ENCODE peak calls at places on chromosomes 12 and 14, in four cellular contexts. One of them, this sample, is unnamed.

GRCh38 chr12:102096855-102097254 is 23.1 kb downstream of the NUP37 start:
- DNase-seq in prostate gland: no peak
- DNase-seq in mammary epithelial cell: no peak
- DNase-seq in transverse colon: no peak
- DNase-seq in this sample: no peak

GRCh38 chr12:107449891-107450290 is 235.7 kb upstream of the PWP1 start:
- DNase-seq in prostate gland: no peak
- DNase-seq in mammary epithelial cell: peak
- DNase-seq in transverse colon: no peak
- DNase-seq in this sample: peak

GRCh38 chr14:105862581-105863239 is 336.3 kb downstream of the TMEM121 start:
- DNase-seq in prostate gland: no peak
- DNase-seq in mammary epithelial cell: no peak
- DNase-seq in transverse colon: peak
- DNase-seq in this sample: no peak

GRCh38 chr12:127270193-127270592 is 996.8 kb upstream of the TMEM132C start:
- DNase-seq in prostate gland: no peak
- DNase-seq in mammary epithelial cell: peak
- DNase-seq in transverse colon: peak
- DNase-seq in this sample: peak

GRCh38 chr14:62347658-62348057 is 585.4 kb downstream of the SNAPC1 start:
- DNase-seq in prostate gland: no peak
- DNase-seq in mammary epithelial cell: no peak
- DNase-seq in transverse colon: no peak
- DNase-seq in this sample: no peak

GRCh38 chr12:57993834-57994233 is 52.5 kb downstream of the ATP23 start:
- DNase-seq in prostate gland: no peak
- DNase-seq in mammary epithelial cell: peak
- DNase-seq in transverse colon: no peak
- DNase-seq in this sample: no peak

GRCh38 chr12:81492131-81492720 is 266.9 kb downstream of the PPFIA2 start:
- DNase-seq in prostate gland: no peak
- DNase-seq in mammary epithelial cell: no peak
- DNase-seq in transverse colon: no peak
- DNase-seq in this sample: peak

GRCh38 chr12:51188359-51189051 is 15.6 kb upstream of the TFCP2 start:
- DNase-seq in prostate gland: no peak
- DNase-seq in mammary epithelial cell: no peak
- DNase-seq in transverse colon: no peak
- DNase-seq in this sample: no peak

GRCh38 chr12:114401346-114402320 is 4.3 kb downstream of the TBX5 start:
- DNase-seq in prostate gland: no peak
- DNase-seq in mammary epithelial cell: no peak
- DNase-seq in transverse colon: no peak
- DNase-seq in this sample: no peak

GRCh38 chr14:54784657-54785056 is 118.0 kb downstream of the GCH1 start:
- DNase-seq in prostate gland: no peak
- DNase-seq in mammary epithelial cell: no peak
- DNase-seq in transverse colon: no peak
- DNase-seq in this sample: no peak

GRCh38 chr14:92880851-92881250 is 42.1 kb upstream of the CHGA start:
- DNase-seq in prostate gland: peak
- DNase-seq in mammary epithelial cell: peak
- DNase-seq in transverse colon: no peak
- DNase-seq in this sample: peak

GRCh38 chr12:98439471-98440164 is 75.8 kb upstream of the TMPO start:
- DNase-seq in prostate gland: no peak
- DNase-seq in mammary epithelial cell: no peak
- DNase-seq in transverse colon: no peak
- DNase-seq in this sample: peak

GRCh38 chr12:70754330-70754741 is 117.1 kb upstream of the PTPRB start:
- DNase-seq in prostate gland: no peak
- DNase-seq in mammary epithelial cell: no peak
- DNase-seq in transverse colon: peak
- DNase-seq in this sample: no peak

GRCh38 chr14:30053103-30053502 is 125.5 kb upstream of the PRKD1 start:
- DNase-seq in prostate gland: no peak
- DNase-seq in mammary epithelial cell: no peak
- DNase-seq in transverse colon: no peak
- DNase-seq in this sample: no peak

GRCh38 chr14:95663226-95663797 is 22.9 kb upstream of the TCL1B start:
- DNase-seq in prostate gland: no peak
- DNase-seq in mammary epithelial cell: no peak
- DNase-seq in transverse colon: peak
- DNase-seq in this sample: no peak

GRCh38 chr14:32571995-32572866 is 243.1 kb downstream of the AKAP6 start:
- DNase-seq in prostate gland: no peak
- DNase-seq in mammary epithelial cell: no peak
- DNase-seq in transverse colon: peak
- DNase-seq in this sample: no peak

GRCh38 chr14:80364274-80364673 is 153.0 kb upstream of the DIO2 start:
- DNase-seq in prostate gland: no peak
- DNase-seq in mammary epithelial cell: no peak
- DNase-seq in transverse colon: no peak
- DNase-seq in this sample: peak

GRCh38 chr12:109459247-109459646 is 17.9 kb downstream of the KCTD10 start:
- DNase-seq in prostate gland: no peak
- DNase-seq in mammary epithelial cell: no peak
- DNase-seq in transverse colon: no peak
- DNase-seq in this sample: peak

GRCh38 chr12:115070313-115070712 is 386.3 kb upstream of the TBX3 start:
- DNase-seq in prostate gland: no peak
- DNase-seq in mammary epithelial cell: peak
- DNase-seq in transverse colon: no peak
- DNase-seq in this sample: no peak

GRCh38 chr12:47736216-47736615 is 10.9 kb upstream of the ENDOU start:
- DNase-seq in prostate gland: no peak
- DNase-seq in mammary epithelial cell: no peak
- DNase-seq in transverse colon: no peak
- DNase-seq in this sample: no peak

GRCh38 chr12:26266881-26267280 is 71.5 kb downstream of the SSPN start:
- DNase-seq in prostate gland: no peak
- DNase-seq in mammary epithelial cell: peak
- DNase-seq in transverse colon: no peak
- DNase-seq in this sample: no peak

GRCh38 chr12:90773526-90773925 is 181.4 kb downstream of the CCER1 start:
- DNase-seq in prostate gland: no peak
- DNase-seq in mammary epithelial cell: no peak
- DNase-seq in transverse colon: no peak
- DNase-seq in this sample: peak

GRCh38 chr14:101858791-101859537 is 97.5 kb downstream of the PPP2R5C start:
- DNase-seq in prostate gland: no peak
- DNase-seq in mammary epithelial cell: no peak
- DNase-seq in transverse colon: no peak
- DNase-seq in this sample: no peak

GRCh38 chr14:25756880-25757279 is 706.9 kb upstream of the STXBP6 start:
- DNase-seq in prostate gland: no peak
- DNase-seq in mammary epithelial cell: no peak
- DNase-seq in transverse colon: no peak
- DNase-seq in this sample: no peak

GRCh38 chr14:56005580-56006053 is 112.6 kb upstream of the PELI2 start:
- DNase-seq in prostate gland: no peak
- DNase-seq in mammary epithelial cell: no peak
- DNase-seq in transverse colon: no peak
- DNase-seq in this sample: peak

GRCh38 chr14:36585100-36585499 is 2.7 kb upstream of the NKX2-8 start:
- DNase-seq in prostate gland: no peak
- DNase-seq in mammary epithelial cell: no peak
- DNase-seq in transverse colon: no peak
- DNase-seq in this sample: no peak

GRCh38 chr12:44362947-44363346 is 513.2 kb downstream of the NELL2 start:
- DNase-seq in prostate gland: no peak
- DNase-seq in mammary epithelial cell: no peak
- DNase-seq in transverse colon: no peak
- DNase-seq in this sample: no peak

GRCh38 chr12:6941786-6942185 is 1.8 kb upstream of the RNU7-1 start:
- DNase-seq in prostate gland: no peak
- DNase-seq in mammary epithelial cell: no peak
- DNase-seq in transverse colon: no peak
- DNase-seq in this sample: no peak

GRCh38 chr14:94695231-94695630 is 74.7 kb downstream of the GSC start:
- DNase-seq in prostate gland: no peak
- DNase-seq in mammary epithelial cell: no peak
- DNase-seq in transverse colon: no peak
- DNase-seq in this sample: no peak

GRCh38 chr12:45269407-45269741 is 53.5 kb downstream of the ANO6 start:
- DNase-seq in prostate gland: no peak
- DNase-seq in mammary epithelial cell: no peak
- DNase-seq in transverse colon: no peak
- DNase-seq in this sample: no peak

GRCh38 chr14:57268161-57269067 is at the start of the genes AP5M1 and EXOC5:
- DNase-seq in prostate gland: peak
- DNase-seq in mammary epithelial cell: peak
- DNase-seq in transverse colon: peak
- DNase-seq in this sample: peak

GRCh38 chr14:74974364-74975058 is 19.1 kb upstream of the PGF start:
- DNase-seq in prostate gland: no peak
- DNase-seq in mammary epithelial cell: no peak
- DNase-seq in transverse colon: no peak
- DNase-seq in this sample: no peak

GRCh38 chr14:68466491-68466977 is 326.3 kb downstream of the ZFP36L1 start:
- DNase-seq in prostate gland: no peak
- DNase-seq in mammary epithelial cell: peak
- DNase-seq in transverse colon: no peak
- DNase-seq in this sample: peak

DNA sequence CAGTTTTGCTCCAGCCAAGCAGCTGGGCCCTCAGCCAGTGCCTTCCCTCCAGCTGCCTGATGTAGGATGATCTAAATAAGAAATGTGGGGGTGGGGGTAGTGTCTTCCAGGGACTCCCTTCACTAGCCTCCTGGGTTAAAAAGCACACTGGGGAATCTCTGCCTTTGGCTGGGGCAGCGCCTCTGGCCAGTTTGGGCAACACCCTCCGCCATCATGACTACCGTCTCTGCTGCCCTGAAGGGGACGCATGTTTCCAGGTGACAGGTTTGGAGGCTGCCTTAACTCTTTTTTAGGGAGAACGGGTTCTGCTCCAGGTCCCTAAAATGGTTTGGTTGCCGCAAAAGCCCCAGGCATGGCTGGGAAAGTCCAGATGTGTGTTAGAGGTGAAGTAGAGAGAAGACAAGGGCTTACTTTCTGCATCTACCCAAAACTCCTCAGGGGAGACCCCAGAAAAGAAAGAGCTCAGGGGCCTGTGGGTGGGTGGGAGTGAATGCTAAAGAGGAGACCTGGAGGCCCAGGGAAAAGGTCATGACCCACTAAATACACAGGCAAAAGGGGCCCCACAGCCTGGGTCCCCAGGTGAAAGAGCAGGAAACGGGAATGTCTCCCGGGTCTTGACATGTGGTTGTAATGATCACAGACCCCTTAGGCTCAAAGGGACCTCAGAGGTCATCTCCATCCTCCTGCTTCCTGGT is 132.8 kb upstream of the CCND2 start:
- DNase-seq in prostate gland: no peak
- DNase-seq in mammary epithelial cell: no peak
- DNase-seq in transverse colon: no peak
- DNase-seq in this sample: no peak
- H3K4me3 ChIP-seq in prostate gland: no peak
- H3K4me3 ChIP-seq in mammary epithelial cell: no peak
- H3K4me3 ChIP-seq in transverse colon: no peak
- H3K4me3 ChIP-seq in this sample: no peak

GRCh38 chr12:85468356-85469157 is 188.5 kb downstream of the ALX1 start:
- DNase-seq in prostate gland: peak
- DNase-seq in mammary epithelial cell: peak
- DNase-seq in transverse colon: peak
- DNase-seq in this sample: peak
- H3K4me3 ChIP-seq in prostate gland: peak
- H3K4me3 ChIP-seq in mammary epithelial cell: peak
- H3K4me3 ChIP-seq in transverse colon: peak
- H3K4me3 ChIP-seq in this sample: peak

DNA sequence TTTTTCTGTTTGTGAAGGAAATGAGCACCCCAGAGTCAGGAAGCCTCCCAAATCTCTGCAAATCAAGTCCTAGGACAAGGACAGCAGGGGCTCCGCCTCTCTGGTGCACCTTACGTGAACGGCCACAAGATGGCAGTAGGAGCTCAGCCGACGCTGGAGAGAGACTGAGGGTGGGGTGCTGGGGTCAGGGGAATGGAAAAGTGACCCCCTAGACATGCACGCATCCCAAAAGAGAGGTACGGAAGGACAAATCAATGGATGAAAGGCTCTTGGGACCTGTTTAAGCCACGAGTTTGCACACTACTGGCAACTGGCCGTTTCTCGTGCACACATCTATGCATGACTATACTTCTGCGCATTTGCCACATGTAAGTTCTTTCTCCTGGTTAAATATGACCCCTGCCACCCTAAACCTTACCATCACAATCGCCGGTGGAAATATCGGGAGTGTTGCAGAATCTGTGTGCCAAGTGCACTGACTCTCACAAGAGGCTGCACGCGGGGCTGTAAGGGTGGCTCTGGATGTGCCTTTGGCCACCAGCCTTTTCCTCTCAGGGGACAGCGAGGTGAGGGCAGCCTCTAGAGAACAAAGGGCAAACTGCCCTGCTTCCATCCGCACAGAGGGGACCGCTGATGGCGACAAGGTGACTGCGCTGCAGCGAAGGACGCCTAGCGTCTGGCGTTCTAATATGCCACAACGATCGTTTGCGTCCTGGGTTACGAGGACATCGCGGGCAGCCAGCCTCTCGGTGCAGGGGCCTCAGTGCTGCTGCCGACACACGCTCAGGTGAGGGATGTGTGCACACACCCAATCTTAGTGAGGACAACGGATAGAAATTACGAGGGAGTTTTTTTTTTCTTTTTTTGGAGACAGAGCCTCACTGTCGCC is 232.0 kb downstream of the PCNX1 start:
- DNase-seq in prostate gland: peak
- DNase-seq in mammary epithelial cell: peak
- DNase-seq in transverse colon: peak
- DNase-seq in this sample: no peak
- H3K4me3 ChIP-seq in prostate gland: no peak
- H3K4me3 ChIP-seq in mammary epithelial cell: no peak
- H3K4me3 ChIP-seq in transverse colon: no peak
- H3K4me3 ChIP-seq in this sample: no peak

GRCh38 chr12:52232233-52232915 is 669 bp upstream of the KRT7 start:
- DNase-seq in prostate gland: no peak
- DNase-seq in mammary epithelial cell: peak
- DNase-seq in transverse colon: no peak
- DNase-seq in this sample: no peak
- H3K4me3 ChIP-seq in prostate gland: no peak
- H3K4me3 ChIP-seq in mammary epithelial cell: peak
- H3K4me3 ChIP-seq in transverse colon: no peak
- H3K4me3 ChIP-seq in this sample: no peak

DNA sequence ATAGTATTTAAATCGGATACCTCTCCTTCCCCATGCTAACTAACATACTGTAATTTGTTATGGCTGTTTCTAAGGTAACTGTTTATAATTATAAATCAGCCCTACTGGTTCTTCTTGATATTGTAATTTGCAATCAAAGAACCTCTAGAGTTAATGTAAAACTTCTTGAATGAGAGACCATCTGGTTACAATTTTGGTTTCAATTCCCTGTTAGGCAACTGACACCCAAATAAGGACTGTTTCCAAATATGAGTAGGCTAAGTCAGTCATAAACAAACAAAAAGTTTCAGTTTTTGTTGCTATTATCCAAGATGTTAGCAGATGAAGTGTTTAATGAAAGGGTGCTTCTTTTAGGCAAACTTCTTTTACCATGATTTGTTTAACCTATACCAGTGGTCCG is 120.2 kb upstream of the DNM1L start:
- DNase-seq in prostate gland: no peak
- DNase-seq in mammary epithelial cell: no peak
- DNase-seq in transverse colon: no peak
- DNase-seq in this sample: no peak
- H3K4me3 ChIP-seq in prostate gland: no peak
- H3K4me3 ChIP-seq in mammary epithelial cell: no peak
- H3K4me3 ChIP-seq in transverse colon: no peak
- H3K4me3 ChIP-seq in this sample: no peak

This sample was measured in astrocyte.